ENCODE peak calls at places on chromosomes 16 and 17, in eight cellular contexts. I is CD8-positive, alpha-beta T cell; O is left ventricle myocardium inferior; C is breast epithelium; B is IMR-90; Y is thoracic aorta; X is upper lobe of right lung; H is A549. K is an unnamed sample.

GRCh38 chr17:9239260-9239820 is 218.0 kb downstream of the NTN1 start:
- DNase-seq in H (no peak), C (no peak), B (no peak), Y (no peak), I (peak; percentile 20), O (no peak), X (no peak), K (no peak)

GRCh38 chr16:52552643-52553042 is 5.7 kb upstream of the TOX3 start:
- DNase-seq in X (no peak), Y (no peak), C (no peak), I (no peak), O (no peak), B (no peak), H (peak; percentile 27), K (no peak)

GRCh38 chr17:70544307-70544706 is 375.0 kb downstream of the KCNJ2 start:
- DNase-seq in H (no peak), B (no peak), I (no peak), O (no peak), C (no peak), Y (no peak), X (no peak), K (no peak)

GRCh38 chr17:3557768-3558583 is at the start of gene TRPV3:
- DNase-seq in O (no peak), Y (no peak), H (no peak), C (no peak), X (no peak), B (no peak), I (peak; percentile 37), K (no peak)

GRCh38 chr17:4527552-4527951 is 27.6 kb downstream of the MYBBP1A start:
- DNase-seq in I (no peak), Y (no peak), B (no peak), O (no peak), X (no peak), H (no peak), C (no peak), K (no peak)

GRCh38 chr17:48463531-48463930 is 33.5 kb upstream of the SKAP1 start:
- DNase-seq in O (no peak), B (no peak), X (no peak), C (no peak), H (no peak), I (no peak), Y (no peak), K (no peak)

GRCh38 chr17:80703109-80703508 is 158.5 kb downstream of the RPTOR start:
- DNase-seq in I (peak; percentile 22), C (no peak), O (no peak), X (no peak), H (no peak), B (no peak), Y (no peak), K (no peak)

GRCh38 chr17:80447790-80448189 is 28.6 kb downstream of the NPTX1 start:
- DNase-seq in I (no peak), H (no peak), O (no peak), B (no peak), Y (no peak), C (no peak), X (no peak), K (no peak)

GRCh38 chr17:79294459-79295071 is 219.9 kb downstream of the ENGASE start:
- DNase-seq in X (peak; percentile 83), H (peak; percentile 49), C (peak; percentile 62), Y (no peak), B (peak; percentile 29), I (peak; percentile 49), O (peak; percentile 56), K (no peak)

GRCh38 chr16:2979669-2980226 is 498 bp downstream of the PKMYT1 start:
- DNase-seq in C (no peak), I (no peak), B (peak; percentile 2), Y (no peak), H (no peak), O (no peak), X (no peak), K (no peak)

GRCh38 chr16:50464325-50465290 is 83.6 kb upstream of the NKD1 start:
- DNase-seq in B (no peak), O (no peak), Y (no peak), I (no peak), X (peak; percentile 52), H (no peak), C (peak; percentile 39), K (no peak)

GRCh38 chr17:58086953-58087352 is 3.7 kb downstream of the DYNLL2 start:
- DNase-seq in X (no peak), Y (no peak), I (no peak), H (no peak), B (no peak), C (no peak), O (no peak), K (no peak)

GRCh38 chr16:69499541-69500255 is 66.1 kb upstream of the NFAT5 start:
- DNase-seq in Y (no peak), I (no peak), B (no peak), H (no peak), O (no peak), C (no peak), X (no peak), K (no peak)

GRCh38 chr17:62172492-62173291 is 107.6 kb upstream of the MED13 start:
- DNase-seq in I (no peak), B (no peak), Y (no peak), C (no peak), H (no peak), O (no peak), X (no peak), K (no peak)

GRCh38 chr17:38967290-38967738 is at the start of gene FBXO47:
- DNase-seq in X (peak; percentile 96), I (peak; percentile 82), B (peak; percentile 38), H (peak; percentile 98), Y (peak; percentile 83), O (peak; percentile 94), C (peak; percentile 80), K (no peak)

GRCh38 chr17:3796110-3796821 is 4.7 kb downstream of the ITGAE start:
- DNase-seq in H (no peak), X (no peak), I (peak; percentile 85), O (no peak), Y (no peak), B (no peak), C (no peak), K (no peak)

GRCh38 chr16:4501071-4501478 is 24.9 kb downstream of the HMOX2 start:
- DNase-seq in Y (no peak), H (no peak), C (no peak), X (no peak), I (no peak), O (no peak), B (peak; percentile 50), K (no peak)

GRCh38 chr17:58200024-58200633 is 7.6 kb downstream of the EPX start:
- DNase-seq in C (no peak), I (peak; percentile 58), H (peak; percentile 80), O (no peak), X (peak; percentile 78), Y (no peak), B (peak; percentile 36), K (no peak)

DNA sequence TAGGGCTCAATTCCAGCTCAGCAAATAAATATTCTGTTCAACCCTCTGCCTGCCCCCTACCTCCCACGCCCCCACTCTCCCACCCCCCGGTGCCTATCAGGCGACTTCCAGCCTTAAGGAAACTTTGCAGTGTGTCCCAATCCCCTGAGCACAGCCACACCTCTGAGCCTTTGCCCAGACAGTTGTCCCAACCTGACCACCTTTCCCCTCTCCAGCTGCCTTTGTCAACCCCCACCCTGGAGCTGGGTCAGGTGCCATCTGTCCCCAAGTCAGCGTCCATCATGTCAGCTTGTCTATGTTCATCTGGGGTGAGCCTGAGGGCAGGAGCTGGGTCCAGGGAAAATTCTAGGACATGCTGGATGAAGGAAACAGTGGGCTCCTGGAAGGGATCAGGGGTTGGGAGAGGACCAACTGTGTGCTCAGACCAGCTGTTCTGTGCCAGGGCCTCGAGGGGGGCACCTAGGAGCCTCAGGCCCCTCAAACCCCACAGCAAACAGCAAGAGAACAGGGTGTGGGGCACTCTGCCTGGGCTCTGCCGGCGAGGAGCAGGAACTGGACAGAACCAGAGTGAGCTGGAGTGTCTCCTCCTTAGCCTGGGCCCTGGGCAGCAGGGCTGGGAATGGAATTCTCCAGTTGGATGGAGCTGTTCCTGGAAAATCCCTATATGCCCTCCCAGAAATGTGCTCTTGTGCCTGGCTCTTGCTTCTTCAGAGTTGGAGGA is 17.8 kb downstream of the CDH16 start:
- DNase-seq in X (no peak), H (no peak), I (no peak), Y (no peak), B (no peak), C (no peak), O (no peak), K (no peak)
- H3K4me1 ChIP-seq in X (peaks cover 38% of the 10 kb centered on the region), H (peaks cover 28% of the 10 kb centered on the region), I (no peaks in the 10 kb centered on the region), Y (peaks cover 97% of the 10 kb centered on the region), B (peaks cover 48% of the 10 kb centered on the region), C (no peaks in the 10 kb centered on the region), O (peaks cover 57% of the 10 kb centered on the region), K (peaks cover 48% of the 10 kb centered on the region)

DNA sequence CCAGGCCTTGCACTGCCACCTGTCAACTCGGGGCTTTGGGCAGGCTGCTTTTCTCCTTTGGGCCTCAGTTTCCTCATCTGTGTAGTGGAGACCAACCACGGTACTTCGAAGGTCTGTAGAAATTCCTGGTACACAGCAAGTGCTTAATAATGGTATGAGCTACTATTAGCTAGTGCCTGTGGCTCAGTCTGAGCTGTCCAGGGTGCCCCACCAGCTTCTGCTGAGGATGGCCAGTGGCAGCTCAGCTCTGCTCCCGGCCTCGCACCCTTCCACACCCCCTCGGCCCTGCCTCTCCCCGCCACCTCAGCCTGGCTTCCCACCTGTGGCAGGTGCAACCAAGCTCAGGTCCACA is 26.2 kb upstream of the PLCG2 start:
- DNase-seq in I (no peak), H (no peak), Y (no peak), O (no peak), B (no peak), C (no peak), X (no peak), K (no peak)
- H3K4me1 ChIP-seq in I (no peaks in the 10 kb centered on the region), H (peaks cover 3% of the 10 kb centered on the region), Y (no peaks in the 10 kb centered on the region), O (peaks cover 25% of the 10 kb centered on the region), B (no peaks in the 10 kb centered on the region), C (no peaks in the 10 kb centered on the region), X (peaks cover 7% of the 10 kb centered on the region), K (no peaks in the 10 kb centered on the region)

GRCh38 chr16:48099455-48099854 is 56.3 kb downstream of the ABCC12 start:
- DNase-seq in C (no peak), Y (no peak), O (peak; percentile 26), B (no peak), H (peak; percentile 32), X (no peak), I (no peak), K (no peak)

GRCh38 chr16:48105976-48106375 is 49.8 kb downstream of the ABCC12 start:
- DNase-seq in I (no peak), Y (no peak), O (no peak), B (no peak), X (no peak), C (no peak), H (no peak), K (no peak)

GRCh38 chr16:48101069-48101674 is 54.6 kb downstream of the ABCC12 start:
- DNase-seq in I (no peak), X (no peak), O (no peak), Y (no peak), C (no peak), B (no peak), H (no peak), K (no peak)

GRCh38 chr16:48105456-48105855 is 50.3 kb downstream of the ABCC12 start:
- DNase-seq in Y (no peak), C (no peak), H (no peak), I (no peak), O (no peak), X (no peak), B (peak; percentile 23), K (no peak)

GRCh38 chr16:48102083-48103008 is 53.4 kb downstream of the ABCC12 start:
- DNase-seq in I (no peak), X (no peak), O (no peak), B (no peak), C (no peak), Y (no peak), H (no peak), K (no peak)
- H3K4me1 ChIP-seq in I (no peaks in the 10 kb centered on the region), X (no peaks in the 10 kb centered on the region), O (peaks cover 4% of the 10 kb centered on the region), B (no peaks in the 10 kb centered on the region), C (no peaks in the 10 kb centered on the region), Y (no peaks in the 10 kb centered on the region), H (no peaks in the 10 kb centered on the region), K (no peaks in the 10 kb centered on the region)

GRCh38 chr16:20803192-20803560 is 3.1 kb downstream of the ERI2 start:
- DNase-seq in Y (no peak), O (no peak), X (no peak), H (no peak), I (no peak), B (peak; percentile 15), C (no peak), K (no peak)
- H3K4me1 ChIP-seq in Y (peaks cover 18% of the 10 kb centered on the region), O (peaks cover 36% of the 10 kb centered on the region), X (peaks cover 6% of the 10 kb centered on the region), H (peaks cover 7% of the 10 kb centered on the region), I (peaks cover 16% of the 10 kb centered on the region), B (no peaks in the 10 kb centered on the region), C (no peaks in the 10 kb centered on the region), K (peaks cover 11% of the 10 kb centered on the region)